ENCODE peak calls at places on chromosomes 4 and X, in five cellular contexts. One of them, this sample, is unnamed.

GRCh38 chr4:38884254-38884653 is 16.6 kb downstream of the FAM114A1 start:
- DNase-seq in activated CD4-positive, alpha-beta T cell treated with anti-CD3 and anti-CD28 coated beads for 36 hours: no peak
- DNase-seq in NCI-H2171 treated with DMSO at 0.1 percent for 48 hours: no peak
- DNase-seq in endothelial cell: no peak
- DNase-seq in NCI-H526: no peak
- DNase-seq in this sample: no peak

GRCh38 chr4:21544410-21544809 is 404.2 kb downstream of the KCNIP4 start:
- DNase-seq in activated CD4-positive, alpha-beta T cell treated with anti-CD3 and anti-CD28 coated beads for 36 hours: no peak
- DNase-seq in endothelial cell: no peak
- DNase-seq in NCI-H526: no peak
- DNase-seq in NCI-H2171 treated with DMSO at 0.1 percent for 48 hours: no peak
- DNase-seq in this sample: no peak

GRCh38 chrX:3066555-3066954 is 25.3 kb downstream of the ARSF start:
- DNase-seq in endothelial cell: no peak
- DNase-seq in NCI-H526: no peak
- DNase-seq in activated CD4-positive, alpha-beta T cell treated with anti-CD3 and anti-CD28 coated beads for 36 hours: no peak
- DNase-seq in NCI-H2171 treated with DMSO at 0.1 percent for 48 hours: peak; percentile 72
- DNase-seq in this sample: no peak

GRCh38 chr4:131370846-131371245 is 1778.2 kb upstream of the PCDH10 start:
- DNase-seq in NCI-H526: peak; percentile 31
- DNase-seq in endothelial cell: no peak
- DNase-seq in NCI-H2171 treated with DMSO at 0.1 percent for 48 hours: peak; percentile 90
- DNase-seq in activated CD4-positive, alpha-beta T cell treated with anti-CD3 and anti-CD28 coated beads for 36 hours: no peak
- DNase-seq in this sample: no peak

GRCh38 chr4:25215506-25215905 is 18.3 kb upstream of the PI4K2B start:
- DNase-seq in endothelial cell: no peak
- DNase-seq in NCI-H2171 treated with DMSO at 0.1 percent for 48 hours: no peak
- DNase-seq in NCI-H526: no peak
- DNase-seq in activated CD4-positive, alpha-beta T cell treated with anti-CD3 and anti-CD28 coated beads for 36 hours: no peak
- DNase-seq in this sample: no peak

GRCh38 chr4:28388471-28388870 is 1527.8 kb downstream of the STIM2 start:
- DNase-seq in activated CD4-positive, alpha-beta T cell treated with anti-CD3 and anti-CD28 coated beads for 36 hours: no peak
- DNase-seq in endothelial cell: no peak
- DNase-seq in NCI-H2171 treated with DMSO at 0.1 percent for 48 hours: no peak
- DNase-seq in NCI-H526: no peak
- DNase-seq in this sample: no peak

GRCh38 chr4:72744103-72744725 is 175.2 kb upstream of the ADAMTS3 start:
- DNase-seq in NCI-H526: no peak
- DNase-seq in endothelial cell: no peak
- DNase-seq in NCI-H2171 treated with DMSO at 0.1 percent for 48 hours: no peak
- DNase-seq in activated CD4-positive, alpha-beta T cell treated with anti-CD3 and anti-CD28 coated beads for 36 hours: no peak
- DNase-seq in this sample: no peak

GRCh38 chr4:111802191-111802590 is 343.1 kb upstream of the FAM241A start:
- DNase-seq in NCI-H526: no peak
- DNase-seq in NCI-H2171 treated with DMSO at 0.1 percent for 48 hours: no peak
- DNase-seq in endothelial cell: no peak
- DNase-seq in activated CD4-positive, alpha-beta T cell treated with anti-CD3 and anti-CD28 coated beads for 36 hours: no peak
- DNase-seq in this sample: no peak

GRCh38 chr4:102474736-102475504 is 26.2 kb upstream of the NFKB1 start:
- DNase-seq in activated CD4-positive, alpha-beta T cell treated with anti-CD3 and anti-CD28 coated beads for 36 hours: no peak
- DNase-seq in NCI-H526: no peak
- DNase-seq in endothelial cell: no peak
- DNase-seq in NCI-H2171 treated with DMSO at 0.1 percent for 48 hours: no peak
- DNase-seq in this sample: no peak

GRCh38 chr4:183014361-183015084 is 84.5 kb upstream of the WWC2 start:
- DNase-seq in endothelial cell: no peak
- DNase-seq in NCI-H526: no peak
- DNase-seq in NCI-H2171 treated with DMSO at 0.1 percent for 48 hours: no peak
- DNase-seq in activated CD4-positive, alpha-beta T cell treated with anti-CD3 and anti-CD28 coated beads for 36 hours: no peak
- DNase-seq in this sample: no peak

GRCh38 chr4:124868495-124868894 is 156.0 kb upstream of the ANKRD50 start:
- DNase-seq in NCI-H526: no peak
- DNase-seq in activated CD4-positive, alpha-beta T cell treated with anti-CD3 and anti-CD28 coated beads for 36 hours: no peak
- DNase-seq in endothelial cell: no peak
- DNase-seq in NCI-H2171 treated with DMSO at 0.1 percent for 48 hours: no peak
- DNase-seq in this sample: no peak

GRCh38 chr4:109179089-109179488 is 123.4 kb downstream of the COL25A1 start:
- DNase-seq in NCI-H2171 treated with DMSO at 0.1 percent for 48 hours: no peak
- DNase-seq in endothelial cell: no peak
- DNase-seq in NCI-H526: peak; percentile 30
- DNase-seq in activated CD4-positive, alpha-beta T cell treated with anti-CD3 and anti-CD28 coated beads for 36 hours: no peak
- DNase-seq in this sample: no peak

GRCh38 chr4:41406051-41406516 is 131.9 kb upstream of the LIMCH1 start:
- DNase-seq in NCI-H526: no peak
- DNase-seq in NCI-H2171 treated with DMSO at 0.1 percent for 48 hours: no peak
- DNase-seq in activated CD4-positive, alpha-beta T cell treated with anti-CD3 and anti-CD28 coated beads for 36 hours: no peak
- DNase-seq in endothelial cell: no peak
- DNase-seq in this sample: no peak

GRCh38 chr4:157459789-157460188 is 239.3 kb downstream of the GRIA2 start:
- DNase-seq in activated CD4-positive, alpha-beta T cell treated with anti-CD3 and anti-CD28 coated beads for 36 hours: no peak
- DNase-seq in NCI-H526: peak; percentile 54
- DNase-seq in NCI-H2171 treated with DMSO at 0.1 percent for 48 hours: no peak
- DNase-seq in endothelial cell: no peak
- DNase-seq in this sample: peak; percentile 31

GRCh38 chr4:7460591-7460990 is 25.9 kb upstream of the PSAPL1 start:
- DNase-seq in activated CD4-positive, alpha-beta T cell treated with anti-CD3 and anti-CD28 coated beads for 36 hours: no peak
- DNase-seq in NCI-H2171 treated with DMSO at 0.1 percent for 48 hours: no peak
- DNase-seq in endothelial cell: no peak
- DNase-seq in NCI-H526: no peak
- DNase-seq in this sample: no peak

GRCh38 chrX:86806786-86807185 is 658.5 kb downstream of the DACH2 start:
- DNase-seq in endothelial cell: peak; percentile 4
- DNase-seq in NCI-H2171 treated with DMSO at 0.1 percent for 48 hours: peak; percentile 1
- DNase-seq in activated CD4-positive, alpha-beta T cell treated with anti-CD3 and anti-CD28 coated beads for 36 hours: no peak
- DNase-seq in NCI-H526: peak; percentile 42
- DNase-seq in this sample: no peak

GRCh38 chrX:103187953-103188475 is 26.9 kb upstream of the BEX4 start:
- DNase-seq in activated CD4-positive, alpha-beta T cell treated with anti-CD3 and anti-CD28 coated beads for 36 hours: no peak
- DNase-seq in NCI-H526: no peak
- DNase-seq in endothelial cell: no peak
- DNase-seq in NCI-H2171 treated with DMSO at 0.1 percent for 48 hours: no peak
- DNase-seq in this sample: no peak

GRCh38 chr4:14254252-14254651 is 626.7 kb upstream of the BOD1L1 start:
- DNase-seq in NCI-H526: peak; percentile 31
- DNase-seq in endothelial cell: peak; percentile 61
- DNase-seq in activated CD4-positive, alpha-beta T cell treated with anti-CD3 and anti-CD28 coated beads for 36 hours: peak; percentile 37
- DNase-seq in NCI-H2171 treated with DMSO at 0.1 percent for 48 hours: no peak
- DNase-seq in this sample: no peak

GRCh38 chr4:39051454-39051853 is 10.6 kb upstream of the KLHL5 start:
- DNase-seq in activated CD4-positive, alpha-beta T cell treated with anti-CD3 and anti-CD28 coated beads for 36 hours: no peak
- DNase-seq in NCI-H526: no peak
- DNase-seq in endothelial cell: no peak
- DNase-seq in NCI-H2171 treated with DMSO at 0.1 percent for 48 hours: no peak
- DNase-seq in this sample: no peak

GRCh38 chrX:70754169-70754843 is 154.2 kb downstream of the TEX11 start:
- DNase-seq in NCI-H2171 treated with DMSO at 0.1 percent for 48 hours: no peak
- DNase-seq in activated CD4-positive, alpha-beta T cell treated with anti-CD3 and anti-CD28 coated beads for 36 hours: peak; percentile 30
- DNase-seq in NCI-H526: no peak
- DNase-seq in endothelial cell: no peak
- DNase-seq in this sample: no peak

GRCh38 chrX:650801-651200 is 20.2 kb downstream of the SHOX start:
- DNase-seq in endothelial cell: no peak
- DNase-seq in NCI-H526: no peak
- DNase-seq in activated CD4-positive, alpha-beta T cell treated with anti-CD3 and anti-CD28 coated beads for 36 hours: no peak
- DNase-seq in NCI-H2171 treated with DMSO at 0.1 percent for 48 hours: no peak
- DNase-seq in this sample: no peak

GRCh38 chr4:78624048-78624447 is 72.5 kb downstream of the ANXA3 start:
- DNase-seq in NCI-H2171 treated with DMSO at 0.1 percent for 48 hours: no peak
- DNase-seq in endothelial cell: no peak
- DNase-seq in NCI-H526: no peak
- DNase-seq in activated CD4-positive, alpha-beta T cell treated with anti-CD3 and anti-CD28 coated beads for 36 hours: no peak
- DNase-seq in this sample: no peak

GRCh38 chrX:70289168-70289792 is 447 bp downstream of the PDZD11 start:
- DNase-seq in NCI-H2171 treated with DMSO at 0.1 percent for 48 hours: no peak
- DNase-seq in endothelial cell: no peak
- DNase-seq in NCI-H526: no peak
- DNase-seq in activated CD4-positive, alpha-beta T cell treated with anti-CD3 and anti-CD28 coated beads for 36 hours: no peak
- DNase-seq in this sample: no peak

GRCh38 chr4:96670381-96670780 is 830.5 kb downstream of the PDHA2 start:
- DNase-seq in endothelial cell: no peak
- DNase-seq in activated CD4-positive, alpha-beta T cell treated with anti-CD3 and anti-CD28 coated beads for 36 hours: no peak
- DNase-seq in NCI-H2171 treated with DMSO at 0.1 percent for 48 hours: no peak
- DNase-seq in NCI-H526: no peak
- DNase-seq in this sample: no peak

GRCh38 chr4:6030679-6031078 is 12.4 kb upstream of the C4orf50 start:
- DNase-seq in NCI-H526: no peak
- DNase-seq in activated CD4-positive, alpha-beta T cell treated with anti-CD3 and anti-CD28 coated beads for 36 hours: no peak
- DNase-seq in endothelial cell: no peak
- DNase-seq in NCI-H2171 treated with DMSO at 0.1 percent for 48 hours: no peak
- DNase-seq in this sample: no peak

GRCh38 chr4:6688879-6689505 is 4.7 kb upstream of the S100P start:
- DNase-seq in NCI-H526: no peak
- DNase-seq in activated CD4-positive, alpha-beta T cell treated with anti-CD3 and anti-CD28 coated beads for 36 hours: peak; percentile 90
- DNase-seq in NCI-H2171 treated with DMSO at 0.1 percent for 48 hours: no peak
- DNase-seq in endothelial cell: no peak
- DNase-seq in this sample: no peak

GRCh38 chr4:26930964-26931363 is 70.3 kb downstream of the STIM2 start:
- DNase-seq in activated CD4-positive, alpha-beta T cell treated with anti-CD3 and anti-CD28 coated beads for 36 hours: no peak
- DNase-seq in NCI-H526: no peak
- DNase-seq in NCI-H2171 treated with DMSO at 0.1 percent for 48 hours: no peak
- DNase-seq in endothelial cell: no peak
- DNase-seq in this sample: no peak

GRCh38 chr4:15753786-15754185 is 24.3 kb upstream of the CD38 start:
- DNase-seq in activated CD4-positive, alpha-beta T cell treated with anti-CD3 and anti-CD28 coated beads for 36 hours: no peak
- DNase-seq in endothelial cell: no peak
- DNase-seq in NCI-H526: no peak
- DNase-seq in NCI-H2171 treated with DMSO at 0.1 percent for 48 hours: no peak
- DNase-seq in this sample: no peak

GRCh38 chr4:72390409-72390808 is 178.6 kb downstream of the ADAMTS3 start:
- DNase-seq in activated CD4-positive, alpha-beta T cell treated with anti-CD3 and anti-CD28 coated beads for 36 hours: no peak
- DNase-seq in NCI-H2171 treated with DMSO at 0.1 percent for 48 hours: no peak
- DNase-seq in endothelial cell: no peak
- DNase-seq in NCI-H526: no peak
- DNase-seq in this sample: no peak

GRCh38 chrX:16096131-16096530 is 27.2 kb upstream of the GRPR start:
- DNase-seq in endothelial cell: no peak
- DNase-seq in activated CD4-positive, alpha-beta T cell treated with anti-CD3 and anti-CD28 coated beads for 36 hours: no peak
- DNase-seq in NCI-H526: no peak
- DNase-seq in NCI-H2171 treated with DMSO at 0.1 percent for 48 hours: no peak
- DNase-seq in this sample: no peak

GRCh38 chr4:5863461-5864113 is 29.3 kb downstream of the CRMP1 start:
- DNase-seq in activated CD4-positive, alpha-beta T cell treated with anti-CD3 and anti-CD28 coated beads for 36 hours: peak; percentile 87
- DNase-seq in NCI-H526: no peak
- DNase-seq in NCI-H2171 treated with DMSO at 0.1 percent for 48 hours: no peak
- DNase-seq in endothelial cell: no peak
- DNase-seq in this sample: no peak

GRCh38 chr4:7767966-7768365 is 171.7 kb downstream of the AFAP1 start:
- DNase-seq in NCI-H526: no peak
- DNase-seq in activated CD4-positive, alpha-beta T cell treated with anti-CD3 and anti-CD28 coated beads for 36 hours: no peak
- DNase-seq in endothelial cell: no peak
- DNase-seq in NCI-H2171 treated with DMSO at 0.1 percent for 48 hours: no peak
- DNase-seq in this sample: no peak

This sample was measured in neuronal stem cell.